ENCODE peak calls at places on chromosomes 13 and 19, in six cellular contexts. U is GM23248, S is HCT116, C is SK-N-SH, W is MM.1S, P is PC-3. O is an unnamed sample. For H3K9me2, the result is how much of the 10 kb centered on the place peaks cover.

GRCh38 chr19:5585461-5586299 is 17.9 kb upstream of the TINCR start:
- DNase-seq in U (no peak), S (no peak), W (no peak), C (peak), P (no peak), O (no peak)

GRCh38 chr19:40503300-40503699 is 36.5 kb downstream of the SPTBN4 start:
- DNase-seq in W (no peak), P (no peak), U (no peak), S (no peak), C (peak), O (no peak)

GRCh38 chr19:9934132-9934950 is 2.0 kb downstream of the OLFM2 start:
- DNase-seq in U (peak), C (peak), W (peak), P (peak), S (peak), O (peak)

GRCh38 chr19:13098291-13099072 is 4.2 kb downstream of the LYL1 start:
- DNase-seq in C (no peak), U (peak), S (no peak), P (peak), W (no peak), O (peak)

GRCh38 chr13:40383132-40383531 is 283.3 kb downstream of the FOXO1 start:
- DNase-seq in W (no peak), C (peak), S (no peak), P (peak), U (no peak), O (no peak)

GRCh38 chr13:48602296-48603040 is 51.3 kb upstream of the CYSLTR2 start:
- DNase-seq in C (no peak), S (no peak), P (no peak), W (no peak), U (no peak), O (no peak)

GRCh38 chr13:90968510-90968909 is 379.0 kb upstream of the MIR17HG start:
- DNase-seq in S (peak), C (peak), P (peak), W (no peak), U (peak), O (peak)

GRCh38 chr19:34276614-34277013 is 22.3 kb downstream of the GARRE1 start:
- DNase-seq in P (no peak), C (no peak), S (no peak), W (no peak), U (no peak), O (peak)

GRCh38 chr13:39665763-39666162 is 10.3 kb downstream of the COG6 start:
- DNase-seq in S (no peak), C (no peak), P (no peak), U (no peak), W (no peak), O (no peak)

GRCh38 chr13:109344552-109345157 is 441.7 kb downstream of the IRS2 start:
- DNase-seq in S (no peak), C (peak), P (peak), U (peak), W (no peak), O (no peak)

GRCh38 chr13:65856464-65856863 is 1373.7 kb downstream of the PCDH9 start:
- DNase-seq in C (no peak), P (no peak), W (no peak), U (peak), S (no peak), O (no peak)

GRCh38 chr19:44925114-44925891 is 10.9 kb downstream of the APOC1 start:
- DNase-seq in U (peak), S (no peak), C (no peak), P (no peak), W (no peak), O (no peak)

GRCh38 chr13:29763426-29764180 is 86.8 kb downstream of the UBL3 start:
- DNase-seq in P (peak), S (no peak), C (no peak), U (no peak), W (no peak), O (no peak)

GRCh38 chr19:13985771-13986347 is 20.3 kb downstream of the RFX1 start:
- DNase-seq in W (peak), C (no peak), U (no peak), S (no peak), P (no peak), O (peak)

GRCh38 chr13:51726446-51727185 is 77.3 kb downstream of the DHRS12 start:
- DNase-seq in W (no peak), C (no peak), P (no peak), S (no peak), U (peak), O (no peak)

GRCh38 chr13:97659602-97660001 is 225.6 kb downstream of the RAP2A start:
- DNase-seq in S (no peak), W (no peak), P (no peak), U (peak), C (peak), O (no peak)

GRCh38 chr13:30796132-30796832 is 60.9 kb downstream of the ALOX5AP start:
- DNase-seq in W (no peak), U (peak), P (peak), S (no peak), C (no peak), O (no peak)

GRCh38 chr19:6590458-6591319 is at the start of gene CD70:
- DNase-seq in W (peak), C (no peak), U (peak), S (no peak), P (no peak), O (peak)

GRCh38 chr19:13917888-13918406 is 11.9 kb downstream of the CC2D1A start:
- DNase-seq in C (peak), W (no peak), S (no peak), P (no peak), U (no peak), O (no peak)

GRCh38 chr13:34164585-34164984 is 346.6 kb downstream of the RFC3 start:
- DNase-seq in S (no peak), U (no peak), P (peak), W (no peak), C (no peak), O (no peak)

GRCh38 chr19:5578094-5578846 is 10.5 kb upstream of the TINCR start:
- DNase-seq in P (peak), C (peak), W (peak), U (peak), S (no peak), O (peak)

GRCh38 chr13:108859202-108860012 is 230.0 kb downstream of the MYO16 start:
- DNase-seq in C (no peak), U (peak), S (no peak), W (peak), P (peak), O (no peak)

GRCh38 chr13:30743319-30744055 is 8.1 kb downstream of the ALOX5AP start:
- DNase-seq in U (peak), P (peak), C (no peak), W (no peak), S (peak), O (no peak)

GRCh38 chr19:45103625-45104319 is 10.8 kb downstream of the PPP1R37 start:
- DNase-seq in W (no peak), C (no peak), S (no peak), U (no peak), P (no peak), O (peak)

DNA sequence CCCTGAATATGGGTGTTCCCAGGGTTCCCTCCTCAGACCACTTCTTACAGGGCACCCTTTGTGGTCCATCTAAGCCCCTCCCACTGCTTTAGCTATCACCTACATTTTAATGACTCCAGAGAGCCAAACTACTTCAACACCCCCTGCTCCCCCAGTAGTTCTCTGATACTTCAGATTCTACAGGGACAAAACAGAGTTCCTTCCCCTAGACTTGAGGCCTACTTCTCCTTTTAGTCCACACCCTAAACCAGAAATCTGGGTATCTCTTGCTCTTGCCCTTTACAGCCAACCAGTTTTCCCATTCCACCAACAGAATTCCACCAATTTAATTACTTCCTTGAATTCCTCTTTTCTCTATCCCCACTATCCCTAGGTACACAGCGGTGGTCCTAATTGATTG is 107.2 kb downstream of the KCNRG start:
- DNase-seq in W (no peak), P (no peak), C (no peak), U (no peak), S (no peak), O (peak)
- H3K4me3 ChIP-seq in W (no peak), P (no peak), C (no peak), U (no peak), S (no peak), O (peak)

GRCh38 chr19:15126511-15126910 is 19.3 kb downstream of the SYDE1 start:
- DNase-seq in S (no peak), P (no peak), W (no peak), C (no peak), U (peak), O (peak)

GRCh38 chr19:15124572-15125231 is 17.5 kb downstream of the SYDE1 start:
- DNase-seq in C (peak), S (no peak), P (no peak), W (no peak), U (peak), O (peak)

GRCh38 chr19:15125232-15126067 is 18.2 kb downstream of the SYDE1 start:
- DNase-seq in C (peak), W (peak), S (peak), U (peak), P (peak), O (peak)

GRCh38 chr19:15129856-15130580 is 22.8 kb downstream of the SYDE1 start:
- DNase-seq in U (no peak), C (no peak), P (peak), S (peak), W (no peak), O (peak)

DNA sequence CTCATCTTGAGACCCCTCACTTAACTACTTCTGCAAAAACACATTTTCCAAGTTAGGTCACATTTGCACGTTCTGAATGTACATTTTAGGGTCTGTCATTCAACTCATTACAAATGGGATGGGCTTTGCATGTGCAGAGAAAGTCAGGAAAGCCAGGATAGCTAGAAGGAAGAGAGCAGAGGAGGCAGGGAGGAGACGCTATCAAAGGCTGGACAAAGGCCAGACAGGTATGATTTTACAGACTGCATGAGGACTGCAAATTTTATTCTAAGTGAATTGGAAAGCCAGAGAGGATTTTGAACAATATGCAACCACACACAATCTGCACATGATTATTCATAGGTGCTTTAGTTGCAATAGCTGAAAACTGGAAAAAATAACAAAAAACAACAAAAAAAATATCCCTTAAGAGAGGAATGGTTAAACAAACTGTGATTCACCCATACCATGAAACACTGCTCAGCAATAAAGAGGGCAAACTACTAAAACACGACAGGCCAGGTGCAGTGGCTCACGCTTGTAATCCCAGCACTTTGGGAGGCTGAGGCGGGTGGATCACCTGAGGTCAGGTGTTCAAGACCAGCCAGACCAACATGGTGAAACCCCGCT is 21.1 kb downstream of the SYDE1 start:
- DNase-seq in S (no peak), W (no peak), U (no peak), P (peak), C (no peak), O (peak)
- H3K9me2 ChIP-seq in S (under half), W (under half), U (under half), P (under half), C (under half), O (under half)

DNA sequence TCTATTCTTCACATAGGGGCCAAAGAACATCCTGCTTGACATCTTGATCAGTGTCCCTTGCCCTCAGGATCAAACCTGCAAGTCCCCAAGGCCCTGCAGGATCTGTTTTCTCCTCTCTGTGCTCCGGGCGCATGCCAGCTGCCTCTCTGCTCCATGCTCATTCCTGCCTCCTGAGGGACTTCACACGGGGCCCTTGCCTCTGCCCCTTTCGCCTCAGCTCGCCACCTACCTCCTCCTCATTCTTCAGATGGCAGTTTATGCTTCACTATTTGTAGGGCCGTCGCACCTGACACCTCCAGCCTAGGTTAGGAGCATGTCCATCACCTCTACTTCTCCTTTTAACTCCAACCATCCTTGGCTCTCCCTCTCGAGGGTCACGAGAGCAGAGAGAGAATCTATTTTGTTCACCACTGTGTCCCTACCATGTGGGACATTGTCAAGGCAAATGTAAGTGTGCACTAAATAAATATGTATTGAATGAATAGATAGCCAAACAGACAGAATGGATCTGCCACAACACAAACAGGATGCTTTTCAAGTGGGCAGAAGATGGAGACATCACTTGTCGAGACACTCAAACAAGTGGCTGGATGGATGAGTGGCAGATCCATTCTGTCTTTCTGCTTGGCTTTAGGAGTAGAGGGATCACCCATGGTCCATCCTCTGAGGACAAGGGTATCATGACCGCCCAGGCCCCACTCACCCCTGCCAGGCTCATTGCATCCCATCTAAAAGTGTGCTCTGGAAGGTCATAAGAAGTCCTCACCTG is 29.6 kb downstream of the ACTN4 start:
- DNase-seq in W (no peak), C (no peak), S (no peak), U (no peak), P (no peak), O (no peak)
- H3K9ac ChIP-seq in W (no peak), C (no peak), S (no peak), U (peak), P (no peak), O (no peak)

GRCh38 chr19:16497042-16497441 is 848 bp downstream of the C19orf44 start:
- DNase-seq in C (no peak), P (peak), S (no peak), U (peak), W (no peak), O (no peak)
- H3K4me3 ChIP-seq in C (peak), P (peak), S (peak), U (peak), W (no peak), O (peak)